ENCODE peak calls at places on chromosomes 3 and 15, in five cellular contexts. Y, B, K, W and O are unnamed samples.
A peak's percentile ranks its signal among the peaks of the same experiment; 100 is the strongest.

GRCh38 chr15:101617390-101617965 is 34.7 kb downstream of the TM2D3 start:
- DNase-seq in Y (no peak), B (no peak), W (no peak), K (no peak), O (no peak)

GRCh38 chr15:66774001-66774814 is 72.2 kb downstream of the SMAD6 start:
- DNase-seq in Y (peak; percentile 87), K (no peak), W (no peak), B (peak; percentile 32), O (peak; percentile 21)

GRCh38 chr15:29736745-29737023 is 85.6 kb downstream of the TJP1 start:
- DNase-seq in K (no peak), B (no peak), W (peak; percentile 50), Y (no peak), O (no peak)

GRCh38 chr15:67183443-67184169 is 70.9 kb downstream of the AAGAB start:
- DNase-seq in W (no peak), B (no peak), Y (no peak), K (no peak), O (no peak)

GRCh38 chr15:36605626-36606263 is 26.3 kb downstream of the CDIN1 start:
- DNase-seq in Y (no peak), B (no peak), K (no peak), W (no peak), O (no peak)

GRCh38 chr15:76342382-76343201 is 6.0 kb downstream of the ISL2 start:
- DNase-seq in K (no peak), W (no peak), Y (no peak), B (no peak), O (no peak)

GRCh38 chr3:142993958-142994442 is 7.4 kb upstream of the U2SURP start:
- DNase-seq in B (peak; percentile 56), W (no peak), Y (peak; percentile 67), K (peak; percentile 26), O (peak; percentile 72)

GRCh38 chr3:43477600-43477999 is 144.2 kb downstream of the ANO10 start:
- DNase-seq in Y (no peak), K (peak; percentile 66), B (peak; percentile 77), W (no peak), O (no peak)

GRCh38 chr15:63186065-63186464 is 3.3 kb upstream of the RAB8B start:
- DNase-seq in K (no peak), W (no peak), Y (no peak), B (no peak), O (no peak)

GRCh38 chr3:48514431-48515227 is 10.7 kb upstream of the SHISA5 start:
- DNase-seq in Y (no peak), K (peak; percentile 8), W (no peak), B (peak; percentile 40), O (peak; percentile 91)

GRCh38 chr3:190534386-190534785 is 20.5 kb downstream of the IL1RAP start:
- DNase-seq in Y (no peak), B (no peak), W (no peak), K (no peak), O (no peak)

GRCh38 chr15:83206971-83207621 is 527 bp downstream of the HDGFL3 start:
- DNase-seq in Y (peak; percentile 42), W (no peak), B (no peak), K (no peak), O (no peak)

GRCh38 chr3:101964861-101965260 is 115.5 kb downstream of the NFKBIZ start:
- DNase-seq in W (no peak), Y (no peak), K (no peak), B (no peak), O (no peak)

GRCh38 chr3:4947028-4947427 is 32.2 kb upstream of the BHLHE40 start:
- DNase-seq in W (no peak), B (no peak), K (no peak), Y (no peak), O (no peak)

GRCh38 chr3:194270627-194271458 is 80.3 kb downstream of the CPN2 start:
- DNase-seq in Y (peak; percentile 57), B (no peak), W (no peak), K (no peak), O (no peak)

GRCh38 chr3:119297169-119297568 is 3.0 kb downstream of the ARHGAP31 start:
- DNase-seq in K (no peak), W (no peak), B (no peak), Y (no peak), O (no peak)

GRCh38 chr3:56621686-56622085 is 61.4 kb downstream of the TASOR start:
- DNase-seq in Y (no peak), W (no peak), B (no peak), K (no peak), O (no peak)

GRCh38 chr3:196634224-196634623 is 5.3 kb upstream of the NRROS start:
- DNase-seq in W (no peak), Y (no peak), K (no peak), B (no peak), O (no peak)

GRCh38 chr15:39786444-39787056 is 3.9 kb upstream of the FSIP1 start:
- DNase-seq in W (no peak), B (no peak), K (no peak), Y (peak; percentile 39), O (peak; percentile 32)

GRCh38 chr3:44923634-44924033 is 49.2 kb downstream of the TGM4 start:
- DNase-seq in Y (no peak), K (no peak), W (no peak), B (no peak), O (no peak)

GRCh38 chr3:159765025-159765859 is 223.4 kb upstream of the IL12A start:
- DNase-seq in K (no peak), Y (peak; percentile 56), W (peak; percentile 92), B (no peak), O (no peak)

GRCh38 chr3:146024260-146024659 is 136.7 kb downstream of the PLOD2 start:
- DNase-seq in W (no peak), K (no peak), Y (no peak), B (no peak), O (no peak)

GRCh38 chr15:90315276-90315982 is 36.7 kb upstream of the ZNF774 start:
- DNase-seq in K (no peak), Y (no peak), W (no peak), B (no peak), O (no peak)

GRCh38 chr3:48993834-48994233 is 3.8 kb downstream of the P4HTM start:
- DNase-seq in B (no peak), W (no peak), Y (no peak), K (no peak), O (no peak)

GRCh38 chr3:147360936-147361670 is 45.2 kb downstream of the ZIC4 start:
- DNase-seq in W (no peak), K (no peak), Y (no peak), B (no peak), O (peak; percentile 19)

GRCh38 chr3:125602752-125603649 is 7.7 kb upstream of the OSBPL11 start:
- DNase-seq in Y (no peak), B (no peak), W (peak; percentile 90), K (no peak), O (no peak)

GRCh38 chr15:50840520-50840919 is 68.0 kb upstream of the AP4E1 start:
- DNase-seq in W (no peak), K (no peak), Y (no peak), B (no peak), O (no peak)

GRCh38 chr3:148950806-148951205 is 40.5 kb upstream of the GYG1 start:
- DNase-seq in W (no peak), K (no peak), Y (no peak), B (no peak), O (no peak)

GRCh38 chr15:83657549-83657948 is 3.6 kb downstream of the ADAMTSL3 start:
- DNase-seq in W (no peak), Y (no peak), B (no peak), K (no peak), O (peak; percentile 12)

GRCh38 chr3:131303848-131304247 is 77.7 kb upstream of the NUDT16 start:
- DNase-seq in B (no peak), K (no peak), Y (no peak), W (no peak), O (no peak)

GRCh38 chr3:15339786-15340215 is 7.4 kb upstream of the SH3BP5 start:
- DNase-seq in B (no peak), Y (no peak), K (no peak), W (peak; percentile 48), O (no peak)

GRCh38 chr3:124202754-124203153 is 210.8 kb upstream of the ROPN1 start:
- DNase-seq in B (no peak), K (no peak), W (no peak), Y (no peak), O (no peak)

GRCh38 chr3:15932348-15933300 is 134.8 kb upstream of the ANKRD28 start:
- DNase-seq in K (no peak), W (no peak), B (no peak), Y (no peak), O (no peak)

GRCh38 chr3:124780356-124780755 is 50.1 kb downstream of the UMPS start:
- DNase-seq in K (no peak), B (no peak), W (no peak), Y (no peak), O (no peak)

GRCh38 chr3:102122527-102122926 is 273.2 kb downstream of the NFKBIZ start:
- DNase-seq in Y (no peak), K (no peak), B (no peak), W (no peak), O (no peak)

GRCh38 chr15:100105101-100105500 is 236.7 kb downstream of the ADAMTS17 start:
- DNase-seq in K (no peak), B (no peak), Y (no peak), W (no peak), O (no peak)

DNA sequence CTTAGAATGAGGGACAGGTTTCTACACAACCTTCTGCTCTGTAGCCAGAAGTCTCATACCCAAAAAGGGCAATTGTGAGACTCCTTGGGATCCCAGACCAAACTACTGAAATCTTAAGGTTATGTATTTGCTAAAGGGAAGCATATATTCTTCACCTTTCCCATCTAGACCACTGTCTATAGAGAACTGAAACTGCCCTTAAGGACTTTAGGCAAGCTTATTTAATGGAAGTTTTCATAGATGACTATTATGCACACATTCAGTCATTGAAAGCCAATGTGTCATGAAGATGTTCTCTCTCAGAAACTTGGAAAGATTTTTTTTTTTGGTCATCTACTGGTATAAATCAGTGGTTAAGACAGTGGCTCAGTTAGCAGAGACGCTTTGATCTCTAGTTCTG is 365.3 kb downstream of the MCTP2 start:
- DNase-seq in W (no peak), K (no peak), Y (no peak), B (no peak), O (no peak)
- H3K4me3 ChIP-seq in W (no peak overlapping the region), K (no peak overlapping the region), Y (no peak overlapping the region), B (no peak overlapping the region), O (no peak overlapping the region)

GRCh38 chr15:40932146-40932545 is 3.0 kb downstream of the DLL4 start:
- DNase-seq in Y (no peak), W (no peak), K (no peak), B (no peak), O (peak; percentile 61)
- H3K4me3 ChIP-seq in Y (no peak overlapping the region), W (no peak overlapping the region), K (no peak overlapping the region), B (no peak overlapping the region), O (no peak overlapping the region)

GRCh38 chr15:60396964-60397771 is 618 bp downstream of the ANXA2 start:
- DNase-seq in B (peak; percentile 54), W (no peak), K (peak; percentile 32), Y (no peak), O (no peak)
- H3K4me3 ChIP-seq in B (peak overlapping the region; percentile 59), W (peak overlapping the region; percentile 98), K (peak overlapping the region; percentile 87), Y (peak overlapping the region; percentile 86), O (peak overlapping the region; percentile 60)

GRCh38 chr3:172044833-172045585 is 5.6 kb downstream of the FNDC3B start:
- DNase-seq in Y (no peak), W (no peak), B (no peak), K (no peak), O (no peak)
- H3K4me3 ChIP-seq in Y (no peak overlapping the region), W (no peak overlapping the region), B (no peak overlapping the region), K (no peak overlapping the region), O (no peak overlapping the region)

GRCh38 chr15:48170981-48171380 is 7.1 kb downstream of the MYEF2 start:
- DNase-seq in W (no peak), Y (no peak), K (no peak), B (no peak), O (no peak)
- H3K4me3 ChIP-seq in W (no peak overlapping the region), Y (no peak overlapping the region), K (no peak overlapping the region), B (no peak overlapping the region), O (no peak overlapping the region)

GRCh38 chr3:129560269-129560787 is 17.4 kb downstream of the H1-8 start:
- DNase-seq in Y (no peak), W (no peak), K (no peak), B (no peak), O (no peak)
- H3K4me3 ChIP-seq in Y (no peak overlapping the region), W (no peak overlapping the region), K (no peak overlapping the region), B (no peak overlapping the region), O (no peak overlapping the region)